ENCODE peak calls at places on chromosomes 1 and 21, in six cellular contexts. B, R, Y, D, G and X are unnamed samples.

GRCh38 chr1:92536593-92537332 is 50.0 kb upstream of the GFI1 start:
- DNase-seq in R (no peak), G (no peak), Y (peak; percentile 69), D (peak; percentile 65), B (no peak), X (no peak)

GRCh38 chr1:20587639-20588017 is 1.3 kb upstream of the CDA start:
- DNase-seq in B (no peak), Y (peak; percentile 46), G (no peak), R (no peak), D (peak; percentile 63), X (no peak)

GRCh38 chr1:84352298-84353106 is 45.8 kb upstream of the DNASE2B start:
- DNase-seq in Y (no peak), R (no peak), B (no peak), G (no peak), D (peak; percentile 57), X (no peak)

GRCh38 chr21:44381874-44382273 is 28.5 kb downstream of the TRPM2 start:
- DNase-seq in B (no peak), G (no peak), R (no peak), D (no peak), Y (no peak), X (no peak)

GRCh38 chr1:167601442-167602380 is 28.3 kb upstream of the RCSD1 start:
- DNase-seq in D (no peak), R (no peak), G (no peak), Y (peak; percentile 15), B (no peak), X (peak; percentile 24)

GRCh38 chr1:9410737-9411297 is 118.1 kb downstream of the SPSB1 start:
- DNase-seq in G (no peak), D (peak; percentile 26), R (no peak), B (no peak), Y (peak; percentile 100), X (no peak)

GRCh38 chr1:3070654-3071506 is 1.9 kb downstream of the PRDM16 start:
- DNase-seq in R (peak; percentile 51), D (no peak), G (peak; percentile 73), B (no peak), Y (no peak), X (no peak)

GRCh38 chr1:166089804-166090203 is 77.0 kb downstream of the FAM78B start:
- DNase-seq in D (no peak), Y (no peak), G (no peak), R (no peak), B (no peak), X (no peak)

GRCh38 chr1:41586230-41586629 is 101.7 kb upstream of the EDN2 start:
- DNase-seq in B (no peak), Y (no peak), R (no peak), D (no peak), G (no peak), X (no peak)

GRCh38 chr1:212675675-212676074 is 24.0 kb downstream of the BATF3 start:
- DNase-seq in B (no peak), G (no peak), R (no peak), Y (no peak), D (no peak), X (no peak)

GRCh38 chr1:32816676-32817158 is 441 bp downstream of the YARS1 start:
- DNase-seq in D (peak; percentile 34), R (no peak), Y (no peak), B (no peak), G (no peak), X (no peak)

GRCh38 chr1:151047925-151048644 is 534 bp downstream of the C1orf56 start:
- DNase-seq in D (peak; percentile 57), G (peak; percentile 85), Y (peak; percentile 77), R (peak; percentile 87), B (peak; percentile 49), X (peak; percentile 46)

GRCh38 chr1:200889571-200889970 is 5.1 kb upstream of the INAVA start:
- DNase-seq in R (no peak), B (no peak), D (no peak), Y (no peak), G (no peak), X (no peak)

GRCh38 chr1:157961805-157962762 is 31.4 kb upstream of the KIRREL1 start:
- DNase-seq in Y (peak; percentile 79), D (peak; percentile 69), R (no peak), B (no peak), G (no peak), X (peak; percentile 24)

GRCh38 chr1:224519874-224520273 is 85.3 kb upstream of the WDR26 start:
- DNase-seq in G (no peak), Y (no peak), R (no peak), B (no peak), D (peak; percentile 17), X (no peak)

GRCh38 chr1:16615253-16616252 is 2.2 kb upstream of the NBPF1 start:
- DNase-seq in Y (no peak), B (no peak), D (no peak), G (peak; percentile 48), R (no peak), X (peak; percentile 49)

GRCh38 chr1:1406101-1406820 is 832 bp downstream of the MRPL20 start:
- DNase-seq in D (no peak), G (no peak), Y (no peak), R (no peak), B (no peak), X (no peak)

GRCh38 chr21:42864286-42864685 is 15.1 kb downstream of the WDR4 start:
- DNase-seq in G (no peak), R (no peak), D (no peak), Y (no peak), B (no peak), X (no peak)

GRCh38 chr1:199512037-199512710 is 515.3 kb upstream of the NR5A2 start:
- DNase-seq in R (peak; percentile 42), G (peak; percentile 51), B (peak; percentile 54), D (no peak), Y (no peak), X (no peak)

GRCh38 chr1:19087017-19087736 is 122.9 kb downstream of the UBR4 start:
- DNase-seq in D (peak; percentile 58), B (no peak), R (no peak), G (no peak), Y (no peak), X (no peak)

GRCh38 chr1:107198581-107198980 is 57.7 kb downstream of the NTNG1 start:
- DNase-seq in B (no peak), R (no peak), Y (no peak), D (no peak), G (no peak), X (no peak)

GRCh38 chr1:109193653-109194590 is 19.8 kb upstream of the SARS1 start:
- DNase-seq in D (no peak), R (peak; percentile 43), B (peak; percentile 20), G (peak; percentile 92), Y (peak; percentile 39), X (no peak)

GRCh38 chr1:53265581-53265980 is 27.3 kb upstream of the MAGOH start:
- DNase-seq in D (no peak), B (no peak), Y (no peak), R (no peak), G (no peak), X (no peak)

GRCh38 chr1:8174807-8175206 is 143.1 kb upstream of the SLC45A1 start:
- DNase-seq in D (no peak), G (no peak), Y (no peak), B (no peak), R (no peak), X (no peak)

GRCh38 chr1:246947255-246947654 is 15.5 kb upstream of the AHCTF1 start:
- DNase-seq in Y (peak; percentile 61), D (peak; percentile 46), B (no peak), G (no peak), R (no peak), X (peak; percentile 13)

GRCh38 chr1:110829955-110830553 is 42.9 kb upstream of the CD53 start:
- DNase-seq in B (peak; percentile 14), Y (no peak), D (peak; percentile 17), G (peak; percentile 46), R (peak; percentile 51), X (peak; percentile 80)

GRCh38 chr1:40901886-40902633 is 39.9 kb upstream of the CITED4 start:
- DNase-seq in B (no peak), R (peak; percentile 10), G (no peak), D (peak; percentile 77), Y (peak; percentile 92), X (peak; percentile 70)

GRCh38 chr21:27244796-27245195 is 277.9 kb upstream of the ADAMTS5 start:
- DNase-seq in R (no peak), D (no peak), Y (no peak), G (no peak), B (no peak), X (no peak)
- H4K91ac ChIP-seq in R (no peak overlapping the region), D (no peak overlapping the region), Y (no peak overlapping the region), G (no peak overlapping the region), B (no peak overlapping the region), X (no peak overlapping the region)

DNA sequence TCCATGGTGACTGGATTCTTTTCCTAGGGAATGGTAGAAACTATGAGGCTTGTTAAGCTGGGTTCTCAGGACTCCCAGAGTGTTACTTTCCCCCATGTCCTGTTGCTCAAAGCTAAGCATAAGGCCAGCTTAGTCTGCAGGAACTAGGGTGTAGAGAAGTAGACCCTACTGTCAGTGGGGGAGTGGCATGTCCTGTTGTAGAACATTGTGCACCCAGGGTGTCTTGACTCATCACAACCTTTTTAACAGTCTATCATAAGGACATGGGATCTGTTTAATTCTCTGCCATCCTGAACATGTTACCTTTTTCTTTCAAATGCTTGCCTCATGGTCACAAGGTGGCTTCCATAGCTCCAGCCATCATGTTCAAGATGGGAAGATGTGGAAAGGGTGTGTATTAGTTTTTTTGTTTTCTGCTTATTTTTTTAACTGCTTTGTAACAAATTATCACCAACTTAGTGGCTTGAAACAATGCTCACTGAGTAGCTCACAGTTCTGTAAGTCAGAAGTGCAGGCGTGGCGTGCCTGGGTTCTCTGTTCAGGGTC is 17.4 kb downstream of the OBSCN start:
- DNase-seq in G (no peak), D (no peak), B (no peak), R (no peak), Y (no peak), X (no peak)
- H4K91ac ChIP-seq in G (no peak overlapping the region), D (no peak overlapping the region), B (no peak overlapping the region), R (no peak overlapping the region), Y (no peak overlapping the region), X (no peak overlapping the region)

GRCh38 chr1:17873007-17873675 is 118.0 kb downstream of the ACTL8 start:
- DNase-seq in G (no peak), B (no peak), R (no peak), D (no peak), Y (no peak), X (no peak)
- H4K91ac ChIP-seq in G (no peak overlapping the region), B (no peak overlapping the region), R (no peak overlapping the region), D (peak overlapping the region; percentile 97), Y (peak overlapping the region; percentile 47), X (no peak overlapping the region)

GRCh38 chr21:29372063-29372802 is 73.5 kb downstream of the BACH1 start:
- DNase-seq in B (peak; percentile 71), D (peak; percentile 84), G (peak; percentile 48), Y (peak; percentile 84), R (peak; percentile 56), X (peak; percentile 93)
- H4K91ac ChIP-seq in B (no peak overlapping the region), D (peak overlapping the region; percentile 3), G (no peak overlapping the region), Y (no peak overlapping the region), R (no peak overlapping the region), X (no peak overlapping the region)

DNA sequence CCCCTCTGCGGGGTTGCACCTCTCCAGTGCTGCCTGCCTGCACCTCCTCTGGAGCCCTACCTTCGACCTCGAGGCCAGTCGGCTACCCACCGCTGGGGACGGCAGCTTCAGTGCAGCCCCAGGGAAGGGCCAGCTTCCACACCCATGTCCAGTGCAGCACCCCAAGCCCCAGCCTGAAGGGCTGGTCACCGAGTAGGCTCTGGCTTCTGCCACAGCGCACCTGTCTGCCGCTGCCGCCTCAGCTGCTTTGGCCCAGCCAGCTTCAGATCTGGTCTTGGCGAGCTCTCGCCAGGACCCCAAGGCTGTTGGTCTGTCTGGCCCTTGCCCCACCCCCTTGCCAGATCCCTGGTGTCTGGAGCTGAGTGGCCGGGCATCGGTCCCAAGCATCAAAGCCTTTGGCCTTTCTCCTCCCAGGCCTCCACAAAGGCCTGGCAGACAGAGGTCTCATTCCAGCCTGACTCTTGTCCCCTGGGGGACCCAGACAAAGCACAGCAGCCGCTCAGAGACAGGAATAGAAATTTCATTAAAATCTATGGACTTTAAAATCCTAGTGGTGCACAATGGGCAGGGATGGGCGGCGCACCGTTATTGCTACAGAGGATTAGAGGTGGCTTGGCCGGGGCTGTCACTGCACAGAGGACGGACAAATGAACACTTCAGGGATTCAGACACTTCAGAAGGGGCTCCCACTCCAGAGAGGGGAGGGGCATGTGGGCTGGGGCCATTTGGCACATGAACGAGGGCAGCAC is 4.8 kb downstream of the CCDC24 start:
- DNase-seq in Y (no peak), D (no peak), R (no peak), G (no peak), B (no peak), X (no peak)
- H4K91ac ChIP-seq in Y (no peak overlapping the region), D (no peak overlapping the region), R (no peak overlapping the region), G (no peak overlapping the region), B (no peak overlapping the region), X (no peak overlapping the region)